ENCODE peak calls at places on chromosome 17, in eight cellular contexts. I is GM23338, G is astrocyte of the cerebellum, Y is DND-41, K is fibroblast of pulmonary artery, B is right atrium auricular region, S is tibial nerve, D is adrenal gland. U is an unnamed sample.

GRCh38 chr17:35373984-35374765 is 754 bp upstream of the SLFN11 start:
- DNase-seq in I (peak), K (peak), B (peak), D (peak), Y (peak), S (peak), G (no peak), U (peak)

GRCh38 chr17:33651631-33652030 is 358.5 kb upstream of the ASIC2 start:
- DNase-seq in I (peak), D (no peak), B (no peak), G (no peak), K (peak), Y (no peak), S (no peak), U (no peak)

GRCh38 chr17:83183951-83184506 is 104.6 kb downstream of the METRNL start:
- DNase-seq in G (no peak), B (peak), D (peak), Y (peak), I (no peak), K (no peak), S (peak), U (no peak)

GRCh38 chr17:73308017-73308823 is 3.6 kb downstream of the CDC42EP4 start:
- DNase-seq in S (peak), B (peak), K (peak), I (no peak), D (peak), G (peak), Y (no peak), U (peak)

GRCh38 chr17:40532520-40533253 is 31.3 kb upstream of the TNS4 start:
- DNase-seq in S (peak), B (no peak), Y (no peak), D (no peak), K (peak), I (no peak), G (no peak), U (no peak)

GRCh38 chr17:48058393-48059124 is 10.4 kb downstream of the NFE2L1 start:
- DNase-seq in G (no peak), K (no peak), Y (no peak), D (no peak), I (no peak), S (no peak), B (no peak), U (no peak)

GRCh38 chr17:21345236-21345635 is 30.9 kb upstream of the KCNJ12 start:
- DNase-seq in D (no peak), G (no peak), K (no peak), S (no peak), I (no peak), Y (no peak), B (no peak), U (no peak)

GRCh38 chr17:77857613-77858012 is 100.9 kb upstream of the TNRC6C start:
- DNase-seq in G (no peak), K (no peak), S (no peak), B (no peak), I (no peak), D (no peak), Y (no peak), U (no peak)

GRCh38 chr17:44267818-44268490 is at the start of gene SLC4A1:
- DNase-seq in I (no peak), G (no peak), D (no peak), Y (no peak), B (no peak), S (no peak), K (no peak), U (peak)

GRCh38 chr17:81039854-81040758 is 5.2 kb downstream of the BAIAP2 start:
- DNase-seq in S (no peak), I (no peak), K (peak), G (no peak), Y (no peak), B (no peak), D (no peak), U (peak)

GRCh38 chr17:63918305-63918704 is 334 bp downstream of the GH1 start:
- DNase-seq in K (no peak), I (peak), D (no peak), B (no peak), Y (no peak), S (no peak), G (no peak), U (no peak)

GRCh38 chr17:41801374-41802062 is 10.2 kb downstream of the P3H4 start:
- DNase-seq in D (peak), B (peak), I (peak), S (peak), Y (peak), G (peak), K (peak), U (peak)

GRCh38 chr17:43758497-43759174 is at the start of gene SOST:
- DNase-seq in G (no peak), S (no peak), D (no peak), Y (no peak), B (no peak), I (no peak), K (no peak), U (no peak)

GRCh38 chr17:57536289-57536688 is 208.8 kb downstream of the CCDC182 start:
- DNase-seq in I (no peak), G (no peak), B (no peak), S (no peak), K (no peak), D (no peak), Y (no peak), U (no peak)

GRCh38 chr17:29649359-29649758 is 26.6 kb upstream of the CORO6 start:
- DNase-seq in S (no peak), B (no peak), D (no peak), G (no peak), K (no peak), Y (no peak), I (no peak), U (no peak)

DNA sequence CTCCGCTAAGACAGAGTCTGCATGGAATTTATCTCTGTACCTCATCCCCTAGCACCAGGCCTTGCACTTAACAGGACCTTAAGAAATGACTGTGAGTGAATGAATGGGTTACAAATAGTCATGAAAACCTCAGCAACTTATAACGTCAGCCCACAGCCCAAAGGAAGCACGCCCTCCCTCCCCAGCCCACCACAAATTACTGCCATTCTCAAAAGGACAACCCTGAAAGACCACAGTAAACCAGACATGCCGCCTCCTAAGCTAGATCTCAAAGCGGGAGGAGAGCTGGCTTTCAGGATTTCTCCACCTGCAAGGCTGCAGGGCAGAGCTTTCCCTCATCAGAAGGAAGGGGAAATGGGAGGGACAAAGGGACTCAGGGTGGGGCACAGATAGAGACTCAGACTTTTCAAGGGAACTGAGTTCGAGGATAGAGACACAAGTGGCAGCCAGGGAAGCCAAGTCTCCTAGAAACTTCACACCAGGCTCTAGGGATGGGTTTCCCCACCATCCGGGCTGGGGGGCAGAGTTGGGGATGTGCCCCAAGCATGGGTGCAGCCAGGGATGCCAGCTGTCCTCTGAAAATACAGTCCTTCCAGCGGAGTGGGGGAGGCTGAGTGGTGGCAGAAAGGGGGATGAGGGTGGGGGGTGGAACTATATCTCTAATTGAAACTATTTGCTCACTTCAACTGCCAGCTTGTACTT is 56.7 kb downstream of the PLXDC1 start:
- DNase-seq in G (no peak), D (no peak), B (no peak), Y (peak), S (no peak), I (no peak), K (no peak), U (no peak)
- H3K4me3 ChIP-seq in G (no peak), D (no peak), B (no peak), Y (no peak), S (no peak), I (no peak), K (no peak), U (no peak)

GRCh38 chr17:55177914-55178217 is 86.9 kb upstream of the HLF start:
- DNase-seq in K (no peak), G (no peak), Y (no peak), D (no peak), S (no peak), I (no peak), B (no peak), U (no peak)
- TF ChIP-seq CTCF in K (no peak), G (no peak), Y (no peak), D (no peak), S (no peak), I (no peak), B (no peak), U (no peak)

GRCh38 chr17:75144816-75145511 is 9.3 kb downstream of the JPT1 start:
- DNase-seq in D (no peak), S (no peak), B (no peak), G (no peak), Y (no peak), I (no peak), K (no peak), U (no peak)

GRCh38 chr17:75138519-75138918 is 7.0 kb upstream of the NT5C start:
- DNase-seq in I (no peak), K (no peak), B (no peak), Y (no peak), S (no peak), D (no peak), G (no peak), U (no peak)

GRCh38 chr17:75147878-75148546 is 6.3 kb downstream of the JPT1 start:
- DNase-seq in K (no peak), I (no peak), G (no peak), Y (no peak), B (no peak), D (no peak), S (no peak), U (no peak)

GRCh38 chr17:75146597-75146996 is 7.7 kb downstream of the JPT1 start:
- DNase-seq in B (no peak), S (no peak), K (peak), Y (no peak), I (no peak), G (no peak), D (no peak), U (no peak)

GRCh38 chr17:75142236-75142971 is 10.9 kb upstream of the NT5C start:
- DNase-seq in I (peak), S (no peak), D (no peak), G (no peak), B (no peak), K (no peak), Y (no peak), U (no peak)
- H3K4me3 ChIP-seq in I (no peak), S (no peak), D (no peak), G (no peak), B (no peak), K (no peak), Y (no peak), U (no peak)

GRCh38 chr17:50263293-50264262 is 10.7 kb upstream of the TMEM92 start:
- DNase-seq in D (no peak), K (no peak), G (no peak), Y (no peak), I (peak), S (no peak), B (no peak), U (no peak)
- TF ChIP-seq CTCF in D (no peak), K (no peak), G (no peak), Y (no peak), I (no peak), S (no peak), B (no peak), U (no peak)

GRCh38 chr17:59783221-59784016 is 76.0 kb downstream of the VMP1 start:
- DNase-seq in D (no peak), S (no peak), B (no peak), Y (no peak), K (peak), G (no peak), I (no peak), U (no peak)
- H3K4me3 ChIP-seq in D (no peak), S (no peak), B (peak), Y (no peak), K (no peak), G (no peak), I (no peak), U (no peak)

GRCh38 chr17:4986403-4986802 is 1.1 kb downstream of the CAMTA2 start:
- DNase-seq in S (no peak), B (no peak), K (no peak), Y (peak), D (no peak), G (no peak), I (peak), U (no peak)

GRCh38 chr17:4978720-4979119 is 8.8 kb downstream of the CAMTA2 start:
- DNase-seq in I (no peak), D (no peak), K (no peak), Y (no peak), B (no peak), S (no peak), G (no peak), U (no peak)

GRCh38 chr17:4980644-4981216 is 6.7 kb downstream of the CAMTA2 start:
- DNase-seq in G (peak), I (peak), Y (peak), B (no peak), K (peak), S (no peak), D (no peak), U (no peak)
- TF ChIP-seq CTCF in G (peak), I (peak), Y (peak), B (peak), K (peak), S (peak), D (peak), U (peak)

GRCh38 chr17:2563543-2563942 is 29.9 kb upstream of the PAFAH1B1 start:
- DNase-seq in S (no peak), D (no peak), I (no peak), G (no peak), Y (no peak), K (no peak), B (no peak), U (no peak)
- H3K4me3 ChIP-seq in S (no peak), D (no peak), I (no peak), G (no peak), Y (no peak), K (no peak), B (no peak), U (no peak)

U was measured in upper lobe of left lung.